ENCODE peak calls at places on chromosomes 1 and 21, in nine cellular contexts. X is gastrocnemius medialis, P is GM12892, Q is esophagus muscularis mucosa, T is H54, F is breast epithelium, A is A549, R is K562, Y is IMR-90. J is an unnamed sample.

GRCh38 chr1:38730511-38731397 is 128.8 kb downstream of the RRAGC start:
- DNase-seq in X (no peak), P (no peak), Q (no peak), T (no peak), F (no peak), A (no peak), R (no peak), Y (peak), J (no peak)

GRCh38 chr1:204565617-204566582 is 49.7 kb downstream of the MDM4 start:
- DNase-seq in X (peak), P (peak), Q (no peak), T (peak), F (peak), A (peak), R (peak), Y (peak), J (peak)

GRCh38 chr1:22915816-22916468 is 56.7 kb downstream of the LACTBL1 start:
- DNase-seq in X (no peak), P (no peak), Q (no peak), T (no peak), F (no peak), A (no peak), R (no peak), Y (no peak), J (peak)

GRCh38 chr21:29245104-29245643 is 53.5 kb upstream of the BACH1 start:
- DNase-seq in X (no peak), P (no peak), Q (no peak), T (no peak), F (no peak), A (no peak), R (no peak), Y (peak), J (no peak)

GRCh38 chr1:13687361-13687760 is 12.6 kb upstream of the PRDM2 start:
- DNase-seq in X (no peak), P (no peak), Q (no peak), T (no peak), F (no peak), A (no peak), R (no peak), Y (no peak), J (no peak)

GRCh38 chr21:34073749-34074282 is 438 bp downstream of the MRPS6 start:
- DNase-seq in X (no peak), P (peak), Q (no peak), T (peak), F (no peak), A (no peak), R (peak), Y (no peak), J (peak)

GRCh38 chr1:93770640-93771039 is 89.0 kb upstream of the BCAR3 start:
- DNase-seq in X (no peak), P (no peak), Q (no peak), T (no peak), F (no peak), A (no peak), R (no peak), Y (peak), J (peak)

GRCh38 chr1:41399148-41399795 is 38.0 kb downstream of the FOXO6 start:
- DNase-seq in X (peak), P (no peak), Q (no peak), T (no peak), F (no peak), A (no peak), R (no peak), Y (no peak), J (no peak)

GRCh38 chr1:156705321-156705917 is at the start of gene CRABP2:
- DNase-seq in X (no peak), P (no peak), Q (no peak), T (no peak), F (no peak), A (no peak), R (peak), Y (no peak), J (no peak)

GRCh38 chr21:37093977-37094376 is 20.9 kb downstream of the TTC3 start:
- DNase-seq in X (no peak), P (no peak), Q (no peak), T (no peak), F (no peak), A (no peak), R (no peak), Y (no peak), J (no peak)

GRCh38 chr1:14648931-14649860 is 50.7 kb downstream of the KAZN start:
- DNase-seq in X (no peak), P (no peak), Q (no peak), T (no peak), F (no peak), A (no peak), R (no peak), Y (no peak), J (no peak)

GRCh38 chr1:242219298-242219901 is 220.5 kb upstream of the MAP1LC3C start:
- DNase-seq in X (no peak), P (no peak), Q (no peak), T (no peak), F (no peak), A (peak), R (no peak), Y (no peak), J (no peak)
- TF ChIP-seq POLR2A in X (no peak), P (no peak), Q (no peak), T (no peak), F (no peak), A (no peak), R (no peak), Y (no peak), J (no peak)

DNA sequence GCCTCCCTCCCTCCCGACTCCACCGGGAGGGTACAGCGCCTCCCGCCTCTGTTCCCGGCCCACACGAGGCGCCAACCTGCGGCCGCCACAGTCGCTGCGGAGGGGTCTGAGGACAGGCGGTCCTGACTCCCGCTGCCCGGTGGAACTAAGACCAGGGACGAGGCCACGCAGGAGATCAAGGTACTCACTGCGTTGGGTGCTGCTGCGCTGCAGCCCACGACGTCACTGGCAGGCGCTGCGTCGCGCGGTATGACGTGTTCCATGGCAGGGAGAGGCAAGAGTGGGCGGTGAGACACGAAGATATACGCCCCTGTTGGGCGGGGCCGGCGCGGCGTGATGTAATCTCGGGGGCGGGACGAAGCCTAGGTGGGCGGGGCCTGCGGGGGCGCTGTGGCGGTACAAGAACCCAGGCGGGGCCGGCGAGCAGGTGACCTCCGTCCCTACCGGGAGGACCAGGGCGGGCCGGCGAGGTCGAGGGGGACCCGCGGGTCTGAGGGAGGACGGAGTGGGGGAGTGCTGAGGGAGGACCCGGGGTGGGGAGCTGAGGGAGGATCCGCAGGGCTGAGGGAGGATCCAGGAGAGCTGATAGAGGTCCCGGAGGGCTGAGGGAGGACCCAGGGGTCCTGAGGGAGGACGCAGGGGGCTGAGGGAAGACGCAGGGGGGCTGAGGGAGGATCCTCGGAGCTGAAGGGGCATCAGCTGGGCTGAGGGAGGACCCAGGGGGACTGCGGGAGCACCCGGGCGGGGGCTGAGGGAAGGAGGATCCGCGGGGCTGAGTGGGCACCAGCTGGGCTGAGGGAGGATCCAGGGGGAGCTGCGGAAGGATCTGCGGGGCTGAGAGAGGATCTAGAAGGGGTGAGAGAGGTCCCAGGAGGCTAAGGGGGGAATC is at the start of gene MRPL55:
- DNase-seq in X (peak), P (peak), Q (peak), T (peak), F (peak), A (peak), R (peak), Y (peak), J (peak)
- TF ChIP-seq POLR2A in X (peak), P (peak), Q (peak), T (peak), F (peak), A (peak), R (peak), Y (peak), J (peak)

GRCh38 chr1:178620584-178621475 is 104.2 kb upstream of the RALGPS2 start:
- DNase-seq in X (no peak), P (no peak), Q (no peak), T (no peak), F (no peak), A (no peak), R (no peak), Y (no peak), J (no peak)

GRCh38 chr1:178619104-178619503 is 105.9 kb upstream of the RALGPS2 start:
- DNase-seq in X (no peak), P (no peak), Q (no peak), T (no peak), F (no peak), A (no peak), R (no peak), Y (no peak), J (no peak)

GRCh38 chr1:178621822-178622221 is 103.2 kb upstream of the RALGPS2 start:
- DNase-seq in X (no peak), P (no peak), Q (no peak), T (no peak), F (no peak), A (no peak), R (no peak), Y (no peak), J (no peak)

GRCh38 chr1:178614286-178614685 is 101.4 kb downstream of the TEX35 start:
- DNase-seq in X (no peak), P (no peak), Q (no peak), T (no peak), F (no peak), A (peak), R (no peak), Y (no peak), J (no peak)

DNA sequence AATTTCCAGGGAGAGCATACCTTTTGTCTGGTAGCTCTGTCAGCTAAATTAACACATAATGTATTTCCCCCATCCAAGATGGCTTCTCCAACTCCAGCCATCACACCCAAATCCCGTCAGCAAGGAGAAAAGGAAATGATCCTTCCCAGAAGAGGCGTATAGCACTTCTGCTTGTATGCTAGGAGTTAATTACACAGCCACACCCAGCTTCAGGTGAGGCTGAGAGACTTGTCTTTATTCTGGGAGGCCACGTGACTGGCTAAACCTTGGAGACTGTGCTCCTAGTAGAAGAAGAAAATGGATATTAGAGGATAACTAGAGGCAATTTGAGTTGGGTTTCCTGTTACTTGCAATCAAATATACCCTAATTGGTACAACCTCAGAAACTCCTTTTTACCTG is 105.5 kb upstream of the RALGPS2 start:
- DNase-seq in X (no peak), P (no peak), Q (no peak), T (no peak), F (no peak), A (no peak), R (no peak), Y (no peak), J (no peak)
- TF ChIP-seq POLR2A in X (no peak), P (no peak), Q (no peak), T (no peak), F (no peak), A (no peak), R (no peak), Y (no peak), J (no peak)

DNA sequence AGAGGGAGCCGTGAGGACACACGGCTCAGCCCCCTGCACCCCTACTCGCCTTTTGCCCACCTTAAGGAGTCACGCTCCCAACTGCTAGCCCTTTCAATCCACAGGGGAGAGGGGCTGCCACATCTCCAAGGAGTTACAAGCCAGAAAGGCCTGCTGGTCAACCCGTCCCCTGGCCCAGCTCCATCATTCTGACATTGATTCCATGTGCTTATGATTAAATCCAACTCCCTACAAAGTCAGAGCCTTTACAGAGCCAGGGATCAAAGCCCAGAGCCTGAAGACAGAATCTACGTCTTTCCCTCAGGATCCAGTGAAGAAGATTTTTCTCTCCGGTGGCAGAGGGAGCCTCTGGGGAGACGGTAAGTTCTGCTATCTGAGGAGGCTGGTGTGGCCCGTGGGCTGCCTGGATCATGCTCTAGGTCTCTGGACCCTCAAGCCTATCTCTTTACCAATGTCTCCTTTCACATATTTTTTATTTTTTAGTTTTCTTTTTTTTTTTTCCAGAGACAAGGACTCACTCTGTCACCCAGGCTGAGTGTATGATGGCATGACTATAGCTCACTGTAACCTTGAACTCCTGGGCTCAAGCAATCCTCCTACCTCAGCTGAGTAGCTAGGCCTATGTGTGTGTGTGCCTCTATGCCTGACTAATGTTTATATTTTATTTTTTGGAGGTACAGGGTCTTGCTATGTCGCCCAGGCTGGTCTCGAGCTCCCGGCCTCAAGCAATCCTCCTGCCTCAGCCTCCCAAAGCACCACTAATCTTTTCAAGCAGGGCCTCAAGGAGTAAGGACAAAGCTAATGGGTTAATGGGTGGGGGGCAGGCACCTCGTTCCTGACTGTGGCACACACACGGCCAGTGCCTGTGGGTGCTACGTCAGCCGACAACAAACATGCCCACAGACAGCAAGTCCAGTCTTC is 61.3 kb downstream of the SLC66A1 start:
- DNase-seq in X (no peak), P (no peak), Q (no peak), T (no peak), F (no peak), A (no peak), R (no peak), Y (no peak), J (no peak)
- TF ChIP-seq POLR2A in X (no peak), P (no peak), Q (no peak), T (no peak), F (no peak), A (no peak), R (no peak), Y (no peak), J (no peak)

DNA sequence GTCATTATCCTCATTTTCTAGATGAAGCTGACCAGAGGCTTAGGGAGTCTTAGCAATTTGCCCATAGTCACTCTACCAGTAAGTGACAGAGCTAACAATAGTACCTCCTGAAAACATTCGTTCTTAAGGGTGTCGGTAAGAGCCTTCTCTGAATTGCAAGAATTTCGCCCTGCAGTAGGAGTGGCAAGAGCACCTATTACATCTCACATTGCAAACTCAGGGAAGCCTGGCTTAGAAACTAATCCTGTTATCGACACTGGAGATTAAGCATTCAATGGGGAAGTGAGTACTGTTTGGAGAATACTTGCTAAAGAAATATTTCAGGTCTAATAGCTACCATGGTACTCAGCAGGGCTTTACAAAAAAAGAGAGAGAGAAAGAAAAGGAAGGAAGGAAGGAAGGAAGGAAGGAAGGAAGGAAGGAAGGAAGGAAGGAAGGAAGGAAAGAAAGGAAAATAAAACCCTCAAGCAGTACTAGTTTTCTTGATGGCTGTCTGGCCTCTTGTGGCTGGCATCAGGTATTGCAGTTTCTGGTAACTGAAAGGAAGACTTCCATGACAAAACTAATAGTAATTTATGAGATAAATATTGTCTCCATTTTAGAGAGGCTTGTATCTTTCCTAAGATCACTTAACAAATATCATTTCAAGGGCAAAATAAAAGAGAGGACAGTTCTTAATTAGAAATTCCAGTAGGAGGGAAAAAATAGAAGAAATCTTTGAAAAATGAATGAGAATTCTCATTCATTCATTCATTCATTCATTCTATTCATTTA is 10.4 kb downstream of the C1orf226 start:
- DNase-seq in X (no peak), P (no peak), Q (no peak), T (peak), F (no peak), A (peak), R (peak), Y (peak), J (peak)
- TF ChIP-seq POLR2A in X (no peak), P (no peak), Q (no peak), T (no peak), F (no peak), A (no peak), R (no peak), Y (no peak), J (no peak)

GRCh38 chr1:230797376-230798186 is 50.4 kb downstream of the CAPN9 start:
- DNase-seq in X (peak), P (no peak), Q (peak), T (peak), F (peak), A (peak), R (peak), Y (peak), J (peak)
- TF ChIP-seq POLR2A in X (no peak), P (no peak), Q (no peak), T (no peak), F (no peak), A (no peak), R (no peak), Y (no peak), J (no peak)

GRCh38 chr1:1011388-1011949 is 1.8 kb upstream of the ISG15 start:
- DNase-seq in X (no peak), P (no peak), Q (no peak), T (no peak), F (no peak), A (no peak), R (no peak), Y (no peak), J (no peak)

GRCh38 chr1:1014896-1015681 is 1.8 kb downstream of the ISG15 start:
- DNase-seq in X (no peak), P (no peak), Q (no peak), T (no peak), F (no peak), A (no peak), R (no peak), Y (no peak), J (peak)

GRCh38 chr1:1019122-1019999 is 559 bp upstream of the AGRN start:
- DNase-seq in X (peak), P (peak), Q (no peak), T (peak), F (peak), A (peak), R (peak), Y (peak), J (peak)

GRCh38 chr1:1013105-1013921 is at the start of gene ISG15:
- DNase-seq in X (peak), P (peak), Q (peak), T (peak), F (peak), A (peak), R (peak), Y (peak), J (peak)

GRCh38 chr1:1013922-1014617 is 773 bp downstream of the ISG15 start:
- DNase-seq in X (no peak), P (no peak), Q (no peak), T (no peak), F (no peak), A (no peak), R (no peak), Y (peak), J (peak)
- TF ChIP-seq POLR2A in X (no peak), P (no peak), Q (no peak), T (no peak), F (no peak), A (no peak), R (no peak), Y (no peak), J (no peak)

J was measured in NB4.